ENCODE peak calls at places on chromosomes 5 and 9, in eight cellular contexts. D, Y, I, G, U, R, V and P are unnamed samples.

GRCh38 chr5:21142791-21143190 is 1154.8 kb upstream of the CDH18 start:
- DNase-seq in U (no peak), Y (no peak), V (no peak), D (no peak), G (no peak), I (no peak), R (no peak), P (no peak)

GRCh38 chr9:89748831-89749499 is 144.2 kb downstream of the GADD45G start:
- DNase-seq in I (no peak), R (no peak), G (no peak), D (no peak), Y (no peak), V (no peak), U (no peak), P (no peak)

GRCh38 chr9:19976226-19976625 is 187.4 kb upstream of the SLC24A2 start:
- DNase-seq in Y (no peak), G (no peak), U (no peak), I (peak; percentile 14), R (no peak), V (no peak), D (no peak), P (no peak)

GRCh38 chr5:110094109-110094508 is 404.4 kb downstream of the MAN2A1 start:
- DNase-seq in V (no peak), Y (no peak), R (no peak), I (no peak), G (no peak), U (no peak), D (no peak), P (no peak)

GRCh38 chr5:8386889-8387288 is 517.9 kb downstream of the MTRR start:
- DNase-seq in V (no peak), D (no peak), I (no peak), Y (no peak), R (no peak), U (no peak), G (no peak), P (no peak)

GRCh38 chr5:56264417-56265025 is 31.4 kb upstream of the ANKRD55 start:
- DNase-seq in I (peak; percentile 52), Y (no peak), U (peak; percentile 10), D (no peak), V (no peak), G (no peak), R (peak; percentile 54), P (peak; percentile 11)

GRCh38 chr9:93576296-93577044 is at the start of gene PHF2:
- DNase-seq in U (no peak), R (no peak), D (no peak), I (peak; percentile 54), G (peak; percentile 64), Y (no peak), V (no peak), P (no peak)

GRCh38 chr5:71937906-71938698 is 169.2 kb upstream of the MAP1B start:
- DNase-seq in G (no peak), D (no peak), I (no peak), Y (no peak), R (no peak), U (no peak), V (no peak), P (no peak)

GRCh38 chr9:125486109-125486508 is 220.9 kb downstream of the MAPKAP1 start:
- DNase-seq in V (no peak), G (no peak), R (no peak), Y (no peak), I (no peak), U (no peak), D (no peak), P (no peak)

GRCh38 chr5:10445352-10445751 is 3.7 kb downstream of the ROPN1L start:
- DNase-seq in D (no peak), R (no peak), U (no peak), G (no peak), Y (no peak), I (peak; percentile 11), V (no peak), P (no peak)

DNA sequence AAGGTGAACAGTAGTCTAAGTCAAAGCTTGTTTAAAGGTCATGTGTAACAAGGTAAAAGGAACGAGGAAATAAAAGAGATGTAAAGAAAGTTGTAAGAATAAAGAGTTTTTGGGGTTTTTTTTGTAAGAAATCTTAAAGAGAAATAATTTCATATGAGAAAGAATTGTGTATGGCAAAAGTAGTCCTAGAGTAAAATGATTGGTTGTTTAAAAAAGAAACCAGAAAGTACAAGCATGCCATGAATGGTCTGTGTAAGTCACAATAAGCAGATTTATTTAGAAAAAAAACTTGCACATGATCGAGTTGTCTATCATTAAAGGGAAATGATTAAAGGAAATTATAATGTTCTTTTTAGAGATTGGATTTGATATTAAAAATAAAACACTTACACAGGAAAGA is 172.6 kb upstream of the TUSC1 start:
- DNase-seq in D (no peak), I (no peak), G (no peak), Y (no peak), R (no peak), U (no peak), V (no peak), P (no peak)
- H3K4me1 ChIP-seq in D (no peaks in the 10 kb centered on the region), I (no peaks in the 10 kb centered on the region), G (no peaks in the 10 kb centered on the region), Y (no peaks in the 10 kb centered on the region), R (no peaks in the 10 kb centered on the region), U (no peaks in the 10 kb centered on the region), V (no peaks in the 10 kb centered on the region), P (no peaks in the 10 kb centered on the region)

GRCh38 chr5:168295574-168296201 is 4.2 kb downstream of the WWC1 start:
- DNase-seq in R (peak; percentile 82), V (no peak), D (no peak), U (peak; percentile 67), G (peak; percentile 58), I (no peak), Y (no peak), P (no peak)
- H3K4me3 ChIP-seq in R (no peak overlapping the region), V (no peak overlapping the region), D (no peak overlapping the region), U (peak overlapping the region; percentile 3), G (peak overlapping the region; percentile 11), I (no peak overlapping the region), Y (no peak overlapping the region), P (no peak overlapping the region)

GRCh38 chr9:123033864-123034598 is 564 bp downstream of the GPR21 start:
- DNase-seq in G (no peak), Y (peak; percentile 75), I (no peak), V (no peak), R (peak; percentile 12), U (no peak), D (no peak), P (no peak)
- H3K4me1 ChIP-seq in G (peaks cover 15% of the 10 kb centered on the region), Y (peaks cover 29% of the 10 kb centered on the region), I (no peaks in the 10 kb centered on the region), V (peaks cover 1% of the 10 kb centered on the region), R (peaks cover 10% of the 10 kb centered on the region), U (no peaks in the 10 kb centered on the region), D (peaks cover 39% of the 10 kb centered on the region), P (no peaks in the 10 kb centered on the region)

DNA sequence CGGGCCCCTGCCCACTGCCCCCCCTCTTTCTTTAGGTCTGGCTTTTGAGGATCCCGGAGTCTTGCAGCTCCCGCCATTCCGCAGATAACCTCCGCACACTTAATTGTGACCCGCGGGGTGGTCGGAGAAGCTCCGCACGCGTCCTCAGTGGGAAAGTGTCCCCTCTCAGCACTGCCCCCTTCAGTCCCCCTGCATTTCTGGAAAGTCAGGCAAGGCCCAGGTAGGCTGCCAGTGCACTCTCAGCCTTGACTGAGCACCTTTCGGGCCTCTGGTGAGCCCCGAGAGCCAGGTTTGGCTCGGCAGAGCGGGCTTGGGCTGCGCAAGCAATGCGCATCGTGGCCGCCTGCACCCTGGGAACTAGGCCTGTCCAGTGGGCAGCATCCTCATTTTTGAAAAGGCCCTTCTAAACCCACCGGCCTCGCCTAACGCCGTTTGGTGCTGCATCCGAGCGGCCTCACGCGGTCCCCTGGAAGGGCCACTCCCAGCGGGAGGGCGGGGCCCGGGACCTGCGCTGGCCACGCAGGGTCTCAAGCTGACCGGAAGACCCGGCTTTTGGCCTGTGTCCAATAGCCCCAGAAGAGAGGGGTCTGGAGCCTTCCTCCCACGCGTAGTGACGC is 6.7 kb upstream of the DMRT3 start:
- DNase-seq in R (no peak), Y (no peak), U (no peak), I (no peak), V (no peak), G (no peak), D (no peak), P (no peak)
- H3K4me3 ChIP-seq in R (no peak overlapping the region), Y (no peak overlapping the region), U (no peak overlapping the region), I (no peak overlapping the region), V (no peak overlapping the region), G (no peak overlapping the region), D (no peak overlapping the region), P (no peak overlapping the region)

GRCh38 chr5:127562252-127562651 is 44.8 kb downstream of the PRRC1 start:
- DNase-seq in V (no peak), U (no peak), D (no peak), R (no peak), G (no peak), I (peak; percentile 9), Y (no peak), P (no peak)
- H3K4me1 ChIP-seq in V (no peaks in the 10 kb centered on the region), U (no peaks in the 10 kb centered on the region), D (no peaks in the 10 kb centered on the region), R (peaks cover 10% of the 10 kb centered on the region), G (peaks cover 8% of the 10 kb centered on the region), I (no peaks in the 10 kb centered on the region), Y (peaks cover 31% of the 10 kb centered on the region), P (no peaks in the 10 kb centered on the region)

GRCh38 chr9:15220658-15221310 is 86.2 kb downstream of the TTC39B start:
- DNase-seq in V (no peak), Y (no peak), G (no peak), U (no peak), R (peak; percentile 46), I (no peak), D (no peak), P (no peak)
- H3K4me3 ChIP-seq in V (no peak overlapping the region), Y (no peak overlapping the region), G (no peak overlapping the region), U (no peak overlapping the region), R (no peak overlapping the region), I (no peak overlapping the region), D (no peak overlapping the region), P (no peak overlapping the region)

DNA sequence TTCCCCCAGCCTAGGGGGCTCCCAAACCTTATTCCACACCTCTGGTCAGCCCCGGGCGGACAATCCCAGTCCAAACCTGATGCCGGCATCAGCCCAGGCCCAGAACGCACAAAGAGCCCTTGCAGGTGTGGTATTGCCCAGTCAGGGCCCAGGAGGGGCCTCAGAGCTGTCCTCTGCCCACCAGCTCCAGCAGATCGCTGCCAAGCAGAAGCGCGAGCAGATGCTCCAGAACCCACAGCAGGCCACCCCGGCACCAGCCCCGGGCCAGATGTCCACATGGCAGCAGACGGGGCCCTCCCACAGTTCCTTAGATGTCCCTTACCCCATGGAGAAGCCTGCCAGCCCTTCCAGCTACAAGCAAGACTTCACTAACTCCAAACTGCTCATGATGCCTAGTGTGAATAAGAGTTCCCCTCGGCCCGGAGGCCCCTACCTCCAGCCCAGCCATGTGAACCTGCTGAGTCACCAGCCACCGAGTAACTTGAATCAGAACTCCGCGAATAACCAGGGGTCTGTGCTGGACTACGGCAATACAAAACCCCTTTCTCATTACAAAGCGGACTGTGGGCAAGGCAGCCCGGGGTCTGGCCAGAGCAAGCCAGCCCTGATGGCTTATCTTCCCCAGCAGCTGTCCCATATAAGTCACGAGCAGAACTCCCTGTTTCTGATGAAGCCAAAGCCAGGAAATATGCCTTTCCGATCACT is 27.6 kb upstream of the LTC4S start:
- DNase-seq in R (peak; percentile 72), V (no peak), G (no peak), Y (peak; percentile 46), I (no peak), U (no peak), D (no peak), P (no peak)
- H3K4me1 ChIP-seq in R (peaks cover 35% of the 10 kb centered on the region), V (peaks cover 59% of the 10 kb centered on the region), G (peaks cover 65% of the 10 kb centered on the region), Y (peaks cover 44% of the 10 kb centered on the region), I (peaks cover 17% of the 10 kb centered on the region), U (peaks cover 6% of the 10 kb centered on the region), D (peaks cover 77% of the 10 kb centered on the region), P (peaks cover 7% of the 10 kb centered on the region)